ENCODE peak calls at places on chromosomes 3 and 15, in six cellular contexts. P is uterus, M is prostate gland, R is heart left ventricle, B is cardiac muscle cell, H is BE2C. O is an unnamed sample.

GRCh38 chr3:167739190-167739589 is 3.7 kb downstream of the SERPINI1 start:
- DNase-seq in P (no peak), M (no peak), R (no peak), B (no peak), H (no peak), O (no peak)

GRCh38 chr3:101216710-101217457 is 103.5 kb downstream of the IMPG2 start:
- DNase-seq in P (peak; percentile 74), M (no peak), R (peak; percentile 64), B (peak; percentile 43), H (no peak), O (no peak)

GRCh38 chr3:46864051-46864881 is 1.0 kb upstream of the MYL3 start:
- DNase-seq in P (no peak), M (no peak), R (peak; percentile 63), B (no peak), H (no peak), O (no peak)

GRCh38 chr3:122021811-122022401 is at the start of gene ILDR1:
- DNase-seq in P (no peak), M (peak; percentile 36), R (no peak), B (no peak), H (no peak), O (no peak)

GRCh38 chr15:40242671-40243070 is 3.8 kb downstream of the PAK6 start:
- DNase-seq in P (no peak), M (no peak), R (no peak), B (no peak), H (no peak), O (peak; percentile 3)

GRCh38 chr15:73691398-73691797 is 7.2 kb downstream of the CD276 start:
- DNase-seq in P (peak; percentile 54), M (no peak), R (peak; percentile 81), B (peak; percentile 82), H (peak; percentile 74), O (peak; percentile 79)

GRCh38 chr3:54863806-54864205 is 64.1 kb downstream of the LRTM1 start:
- DNase-seq in P (no peak), M (no peak), R (no peak), B (no peak), H (no peak), O (no peak)

GRCh38 chr3:62368705-62369475 is 4.5 kb downstream of the FEZF2 start:
- DNase-seq in P (no peak), M (no peak), R (no peak), B (no peak), H (peak; percentile 22), O (no peak)

GRCh38 chr15:74443100-74443909 is 9.5 kb upstream of the SEMA7A start:
- DNase-seq in P (no peak), M (no peak), R (no peak), B (peak; percentile 65), H (no peak), O (no peak)

GRCh38 chr3:15659254-15659975 is 57.9 kb downstream of the BTD start:
- DNase-seq in P (no peak), M (no peak), R (no peak), B (peak; percentile 17), H (no peak), O (no peak)

GRCh38 chr3:43638594-43639447 is 17.0 kb upstream of the ANO10 start:
- DNase-seq in P (no peak), M (no peak), R (no peak), B (no peak), H (no peak), O (no peak)

GRCh38 chr3:168152149-168152548 is 56.4 kb upstream of the GOLIM4 start:
- DNase-seq in P (no peak), M (no peak), R (no peak), B (no peak), H (no peak), O (no peak)

GRCh38 chr3:40044487-40044886 is 235.1 kb downstream of the MYRIP start:
- DNase-seq in P (no peak), M (no peak), R (no peak), B (peak; percentile 76), H (no peak), O (no peak)

GRCh38 chr15:90530250-90531051 is 728 bp downstream of the CRTC3 start:
- DNase-seq in P (peak; percentile 41), M (peak; percentile 45), R (peak; percentile 44), B (peak; percentile 45), H (peak; percentile 51), O (peak; percentile 11)

GRCh38 chr15:89338036-89338435 is 3.4 kb upstream of the POLG start:
- DNase-seq in P (no peak), M (no peak), R (no peak), B (no peak), H (no peak), O (no peak)

GRCh38 chr3:185423178-185423577 is 60.2 kb downstream of the MAP3K13 start:
- DNase-seq in P (no peak), M (no peak), R (peak; percentile 37), B (peak; percentile 12), H (peak; percentile 16), O (no peak)

GRCh38 chr3:168820748-168821445 is 725.2 kb upstream of the GOLIM4 start:
- DNase-seq in P (no peak), M (no peak), R (no peak), B (no peak), H (no peak), O (no peak)

GRCh38 chr15:100337422-100338044 is 4.2 kb downstream of the ADAMTS17 start:
- DNase-seq in P (no peak), M (no peak), R (no peak), B (no peak), H (no peak), O (no peak)

GRCh38 chr15:63212050-63212973 is 22.9 kb downstream of the RAB8B start:
- DNase-seq in P (no peak), M (peak; percentile 49), R (no peak), B (peak; percentile 74), H (no peak), O (no peak)

GRCh38 chr3:56691165-56692000 is 8.3 kb upstream of the TASOR start:
- DNase-seq in P (no peak), M (no peak), R (no peak), B (no peak), H (no peak), O (no peak)

GRCh38 chr15:98517051-98517450 is 131.3 kb upstream of the IGF1R start:
- DNase-seq in P (no peak), M (no peak), R (no peak), B (no peak), H (no peak), O (no peak)

GRCh38 chr3:144662729-144663128 is 691.1 kb downstream of the DIPK2A start:
- DNase-seq in P (no peak), M (no peak), R (no peak), B (no peak), H (no peak), O (no peak)

GRCh38 chr15:90644526-90644925 is 72.6 kb upstream of the BLM start:
- DNase-seq in P (no peak), M (no peak), R (no peak), B (no peak), H (no peak), O (no peak)

GRCh38 chr15:68541743-68542142 is 37.0 kb upstream of the CORO2B start:
- DNase-seq in P (no peak), M (no peak), R (no peak), B (no peak), H (no peak), O (no peak)

GRCh38 chr3:113758389-113759029 is 11.7 kb downstream of the ATP6V1A start:
- DNase-seq in P (no peak), M (no peak), R (no peak), B (peak; percentile 71), H (no peak), O (no peak)

GRCh38 chr3:127037971-127038446 is 55.1 kb downstream of the PLXNA1 start:
- DNase-seq in P (no peak), M (no peak), R (no peak), B (no peak), H (peak; percentile 9), O (no peak)

GRCh38 chr15:40459391-40460015 is 11.3 kb upstream of the CHST14 start:
- DNase-seq in P (no peak), M (no peak), R (no peak), B (no peak), H (no peak), O (no peak)

GRCh38 chr15:38259134-38259533 is 6.5 kb downstream of the SPRED1 start:
- DNase-seq in P (no peak), M (no peak), R (no peak), B (no peak), H (no peak), O (no peak)
- H3K4me1 ChIP-seq in P (no peaks in the 10 kb centered on the region), M (no peaks in the 10 kb centered on the region), R (peaks cover 7% of the 10 kb centered on the region), B (peaks cover 34% of the 10 kb centered on the region), H (no peaks in the 10 kb centered on the region), O (peaks cover 15% of the 10 kb centered on the region)

GRCh38 chr15:101398247-101398646 is 91.3 kb downstream of the PCSK6 start:
- DNase-seq in P (no peak), M (peak; percentile 50), R (no peak), B (no peak), H (no peak), O (no peak)

GRCh38 chr15:101397521-101398003 is 91.9 kb downstream of the PCSK6 start:
- DNase-seq in P (no peak), M (no peak), R (no peak), B (peak; percentile 21), H (no peak), O (peak; percentile 4)

GRCh38 chr15:101404245-101404644 is 85.3 kb downstream of the PCSK6 start:
- DNase-seq in P (no peak), M (no peak), R (no peak), B (no peak), H (no peak), O (no peak)

GRCh38 chr15:101399431-101399830 is 90.1 kb downstream of the PCSK6 start:
- DNase-seq in P (no peak), M (no peak), R (no peak), B (no peak), H (no peak), O (no peak)

GRCh38 chr15:101401286-101401685 is 88.2 kb downstream of the PCSK6 start:
- DNase-seq in P (no peak), M (no peak), R (no peak), B (no peak), H (no peak), O (no peak)
- H3K9me3 ChIP-seq in P (no peaks in the 10 kb centered on the region), M (no peaks in the 10 kb centered on the region), R (no peaks in the 10 kb centered on the region), B (no peaks in the 10 kb centered on the region), H (no peaks in the 10 kb centered on the region), O (no peaks in the 10 kb centered on the region)

DNA sequence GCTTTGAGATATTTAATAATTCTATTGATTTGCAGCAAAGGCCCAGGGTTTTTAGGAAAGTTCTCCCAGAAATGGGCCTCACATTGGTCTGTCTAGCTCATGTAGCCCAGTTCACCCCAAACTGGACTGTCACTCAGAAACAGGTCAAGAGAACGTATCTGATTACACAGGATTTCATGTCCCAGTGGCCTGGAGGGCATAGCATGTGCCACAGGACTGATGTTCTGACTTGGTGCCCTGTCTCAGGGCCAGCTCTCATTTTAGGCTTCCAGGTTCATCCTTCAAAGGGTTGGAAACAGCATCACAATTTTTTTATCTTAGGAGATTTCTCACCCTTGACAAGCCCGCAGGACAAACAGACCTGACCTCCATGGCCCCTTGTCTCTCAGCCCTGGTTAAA is 398.4 kb upstream of the AZI2 start:
- DNase-seq in P (no peak), M (no peak), R (no peak), B (no peak), H (no peak), O (no peak)
- H3K4me3 ChIP-seq in P (no peak overlapping the region), M (no peak overlapping the region), R (no peak overlapping the region), B (no peak overlapping the region), H (no peak overlapping the region), O (no peak overlapping the region)

DNA sequence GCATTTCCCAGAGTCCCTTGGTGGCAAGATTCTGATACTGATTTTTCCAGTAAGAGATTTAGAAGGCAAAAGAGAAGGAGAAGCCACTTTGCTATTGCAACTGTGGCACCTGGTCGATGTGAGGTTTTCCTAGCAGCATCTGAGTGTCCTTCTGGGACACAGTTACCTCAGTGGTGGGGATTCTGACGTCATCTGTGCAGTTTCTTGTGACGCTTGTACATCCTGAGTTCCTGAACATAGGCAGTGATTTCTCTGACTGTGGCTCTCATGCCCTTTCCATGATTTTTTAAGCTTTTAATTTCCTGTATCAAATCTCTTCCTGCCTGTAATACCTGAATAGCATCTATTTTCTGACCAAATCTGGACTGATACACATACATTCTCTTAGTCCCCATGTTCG is 8.9 kb downstream of the USP13 start:
- DNase-seq in P (no peak), M (no peak), R (no peak), B (no peak), H (no peak), O (no peak)
- H3K4me1 ChIP-seq in P (no peaks in the 10 kb centered on the region), M (no peaks in the 10 kb centered on the region), R (peaks cover 24% of the 10 kb centered on the region), B (peaks cover 43% of the 10 kb centered on the region), H (peaks cover 6% of the 10 kb centered on the region), O (peaks cover 6% of the 10 kb centered on the region)

O was measured in HAP-1.